ENCODE peak calls at places on chromosomes 1 and 21, in five cellular contexts. I is fibroblast of pulmonary artery, Q is adrenal gland, U is Calu3, Y is GM20000. S is an unnamed sample.

GRCh38 chr1:178566187-178566586 is 53.3 kb downstream of the TEX35 start:
- DNase-seq in U (no peak), I (peak; percentile 17), Y (no peak), Q (no peak), S (no peak)

GRCh38 chr21:36207577-36208320 is 51.1 kb downstream of the DOP1B start:
- DNase-seq in Q (no peak), Y (no peak), I (peak; percentile 25), U (no peak), S (no peak)

GRCh38 chr1:11799099-11799498 is 6.7 kb downstream of the MTHFR start:
- DNase-seq in Y (no peak), Q (no peak), U (no peak), I (no peak), S (no peak)

GRCh38 chr1:1616838-1617237 is 1.5 kb downstream of the MIB2 start:
- DNase-seq in U (no peak), I (no peak), Q (no peak), Y (no peak), S (no peak)

GRCh38 chr21:38955495-38955894 is 149.8 kb downstream of the ETS2 start:
- DNase-seq in U (no peak), Q (no peak), I (peak; percentile 42), Y (no peak), S (no peak)

GRCh38 chr21:37848721-37849490 is 67.4 kb downstream of the KCNJ6 start:
- DNase-seq in I (peak; percentile 52), Q (no peak), Y (no peak), U (no peak), S (no peak)

GRCh38 chr1:106978477-106979322 is 77.8 kb upstream of the PRMT6 start:
- DNase-seq in I (peak; percentile 77), U (no peak), Y (no peak), Q (no peak), S (no peak)

GRCh38 chr1:23577056-23577985 is 18.0 kb upstream of the ID3 start:
- DNase-seq in U (peak; percentile 18), Y (peak; percentile 72), I (peak; percentile 92), Q (no peak), S (no peak)

GRCh38 chr1:87243573-87243972 is 85.1 kb upstream of the LMO4 start:
- DNase-seq in Q (no peak), U (no peak), Y (no peak), I (peak; percentile 39), S (no peak)

GRCh38 chr1:54871275-54872040 is 15.5 kb downstream of the DHCR24 start:
- DNase-seq in Y (no peak), I (no peak), U (no peak), Q (peak; percentile 56), S (no peak)

GRCh38 chr1:45187735-45188134 is 18.7 kb downstream of the ZSWIM5 start:
- DNase-seq in Y (no peak), Q (no peak), I (peak; percentile 11), U (no peak), S (no peak)

GRCh38 chr1:238647877-238648276 is 738.5 kb upstream of the CHRM3 start:
- DNase-seq in Y (no peak), I (peak; percentile 99), U (peak; percentile 50), Q (no peak), S (no peak)

GRCh38 chr1:59414406-59415133 is 117.7 kb downstream of the FGGY start:
- DNase-seq in U (no peak), Q (no peak), I (peak; percentile 58), Y (no peak), S (no peak)

GRCh38 chr1:22163578-22163977 is 20.7 kb upstream of the WNT4 start:
- DNase-seq in Q (no peak), Y (no peak), U (no peak), I (no peak), S (no peak)

DNA sequence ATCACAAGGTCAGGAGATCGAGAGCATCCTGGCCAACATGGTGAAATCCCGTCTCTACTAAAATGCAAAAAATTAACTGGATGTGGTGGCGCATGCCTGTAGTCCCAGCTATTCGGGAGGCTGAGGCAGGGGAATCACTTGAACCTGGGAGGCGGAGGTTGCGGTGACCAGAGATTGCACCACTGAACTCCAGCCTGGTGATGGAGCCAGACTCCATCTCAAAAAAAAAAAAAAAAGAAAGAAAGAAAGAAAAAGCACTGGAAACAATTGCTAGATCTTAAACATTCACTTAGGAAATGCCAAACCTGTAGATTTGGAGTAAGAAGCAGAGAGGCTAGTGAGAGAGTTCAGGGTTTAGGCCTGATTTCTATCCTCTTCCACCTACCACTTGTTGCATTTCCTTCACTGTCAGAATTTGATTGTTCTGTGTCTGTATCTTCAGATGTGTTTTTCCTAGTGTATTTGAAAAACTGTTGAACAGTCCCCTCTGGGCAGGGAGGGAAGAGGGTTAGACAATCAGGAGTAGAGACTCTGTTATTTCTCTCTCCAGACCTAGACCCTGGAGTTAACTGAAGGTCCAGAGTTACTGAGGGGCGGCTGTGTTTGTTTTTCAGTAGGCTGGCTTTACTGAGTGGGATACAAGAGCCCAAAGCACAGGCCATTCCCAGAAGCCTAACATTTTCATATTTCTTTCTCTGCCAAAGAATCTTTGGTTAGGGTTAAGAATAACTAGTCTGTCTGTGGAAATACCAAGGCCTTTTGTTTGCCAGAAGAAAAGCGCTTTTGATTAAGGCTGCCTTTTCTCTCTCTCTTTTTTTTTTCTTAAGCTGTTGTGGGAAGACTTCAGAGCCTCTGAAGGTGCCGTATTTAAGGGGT is 31.1 kb upstream of the MACF1 start:
- DNase-seq in Q (no peak), I (no peak), Y (no peak), U (no peak), S (no peak)
- TF ChIP-seq CTCF in Q (no peak), I (no peak), Y (no peak), U (no peak), S (no peak)

GRCh38 chr21:14923468-14923867 is 141.3 kb downstream of the NRIP1 start:
- DNase-seq in Y (no peak), I (peak; percentile 20), Q (no peak), U (no peak), S (no peak)

GRCh38 chr21:14918542-14918941 is 146.3 kb downstream of the NRIP1 start:
- DNase-seq in Y (no peak), U (no peak), I (peak; percentile 19), Q (no peak), S (no peak)

GRCh38 chr21:14926186-14926585 is 138.6 kb downstream of the NRIP1 start:
- DNase-seq in I (no peak), Q (no peak), U (no peak), Y (no peak), S (no peak)

GRCh38 chr21:14917762-14918161 is 147.0 kb downstream of the NRIP1 start:
- DNase-seq in U (no peak), Y (no peak), I (peak; percentile 24), Q (no peak), S (no peak)

DNA sequence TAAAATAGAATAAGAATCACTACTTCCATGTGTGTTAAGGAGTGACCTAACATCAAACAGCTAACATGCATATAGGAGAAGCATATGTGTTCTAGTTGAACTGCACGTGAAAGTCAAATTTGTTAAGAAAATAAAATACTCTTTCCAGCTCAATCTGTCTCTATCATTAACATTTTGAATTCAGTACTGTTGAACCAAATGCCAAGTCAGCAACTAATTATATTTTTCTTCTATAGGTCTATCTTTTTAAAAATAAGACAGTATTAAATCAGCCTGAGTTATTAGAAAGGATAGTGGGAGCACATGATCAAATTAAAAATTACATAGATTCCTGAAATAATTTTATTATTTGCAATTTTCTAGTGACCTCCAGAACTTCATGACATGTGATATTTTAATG is 141.8 kb downstream of the NRIP1 start:
- DNase-seq in U (no peak), Q (no peak), Y (no peak), I (no peak), S (no peak)
- TF ChIP-seq CTCF in U (no peak), Q (no peak), Y (no peak), I (no peak), S (no peak)

DNA sequence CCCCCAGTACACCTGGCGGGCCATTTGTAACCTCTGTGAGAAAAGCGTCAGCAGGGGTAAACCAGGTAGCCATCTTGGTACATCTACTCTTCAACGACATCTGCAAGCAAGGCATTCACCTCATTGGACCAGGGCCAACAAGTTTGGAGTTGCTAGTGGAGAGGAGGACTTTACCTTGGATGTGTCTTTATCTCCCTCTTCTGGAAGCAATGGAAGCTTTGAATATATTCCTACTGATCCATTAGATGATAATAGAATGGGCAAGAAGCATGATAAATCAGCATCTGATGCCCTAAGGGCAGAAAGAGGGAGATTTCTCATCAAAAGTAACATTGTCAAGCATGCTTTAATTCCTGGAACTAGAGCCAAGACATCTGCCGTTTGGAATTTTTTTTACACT is 2.5 kb downstream of the ZBED6 start:
- DNase-seq in Y (no peak), U (no peak), Q (peak; percentile 48), I (no peak), S (no peak)
- TF ChIP-seq CTCF in Y (no peak), U (no peak), Q (no peak), I (no peak), S (no peak)

GRCh38 chr1:225541383-225541782 is 111.5 kb downstream of the ENAH start:
- DNase-seq in U (no peak), Q (no peak), I (no peak), Y (no peak), S (no peak)
- TF ChIP-seq CTCF in U (no peak), Q (no peak), I (no peak), Y (no peak), S (no peak)

DNA sequence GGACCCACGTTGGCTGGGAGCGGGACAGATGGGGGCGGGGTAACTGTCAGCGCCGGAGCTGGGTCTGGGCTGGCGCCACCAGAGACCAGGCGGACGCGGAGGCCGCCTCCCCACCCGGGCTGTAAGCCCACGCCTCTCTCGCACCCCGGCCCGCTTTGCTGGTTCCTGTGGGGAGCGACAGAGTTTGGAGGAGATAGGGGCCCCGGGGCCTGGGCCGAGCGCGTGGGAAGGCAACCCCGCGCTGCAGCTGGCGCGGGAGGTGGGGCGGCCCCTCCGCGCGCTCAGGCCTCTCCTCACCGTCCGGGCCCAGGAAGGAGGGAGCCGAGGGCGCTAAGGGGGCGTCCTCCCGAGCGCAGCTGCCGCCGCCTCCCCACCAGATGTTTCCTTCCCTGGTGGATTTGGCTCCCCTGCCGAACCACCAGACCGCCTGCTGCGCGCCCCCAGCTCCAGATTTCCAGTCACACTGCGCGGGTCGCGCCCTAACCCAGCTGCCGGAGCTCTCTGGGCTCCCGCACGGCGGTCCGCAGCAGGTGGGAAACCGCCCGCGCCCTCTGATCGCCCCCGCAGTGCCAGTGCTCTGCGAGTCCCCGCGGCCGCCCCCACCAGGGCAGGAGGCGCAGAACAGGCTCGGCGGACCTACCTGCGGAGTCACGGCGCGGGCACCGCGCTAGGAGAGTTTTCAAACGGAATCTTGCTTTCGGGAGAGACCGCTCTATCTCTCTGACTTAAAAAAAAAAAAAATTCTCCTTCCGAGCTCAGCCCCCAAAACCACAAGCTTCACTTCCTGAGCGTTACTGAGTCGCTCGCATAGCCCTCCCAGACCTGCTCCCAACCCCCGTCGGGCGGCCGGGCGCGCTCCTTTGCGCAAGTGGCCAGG is 1.1 kb downstream of the GFI1 start:
- DNase-seq in Q (no peak), U (peak; percentile 84), Y (peak; percentile 86), I (no peak), S (peak; percentile 67)
- TF ChIP-seq CTCF in Q (no peak), U (peak; percentile 64), Y (peak; percentile 66), I (peak; percentile 19), S (no peak)

DNA sequence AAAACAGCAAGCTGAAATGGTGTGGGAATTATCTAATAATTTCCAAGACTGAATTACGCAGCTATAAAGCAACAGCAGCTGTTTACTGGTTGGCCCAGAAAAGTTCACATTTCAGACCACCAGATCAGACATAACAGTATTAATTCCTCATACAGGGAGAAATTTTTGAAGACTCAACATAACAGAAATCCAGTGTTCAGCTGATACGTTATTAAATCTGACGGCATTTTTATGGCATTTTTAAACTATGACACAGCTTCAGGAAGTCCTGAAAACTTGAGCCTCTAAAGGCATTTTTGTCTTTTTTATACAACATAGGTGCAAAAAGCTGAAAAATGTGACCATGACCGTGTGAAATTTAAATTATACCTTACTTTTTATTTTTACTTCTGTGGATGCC is 91.2 kb downstream of the APP start:
- DNase-seq in Q (no peak), U (no peak), I (peak; percentile 26), Y (no peak), S (no peak)
- TF ChIP-seq CTCF in Q (no peak), U (no peak), I (no peak), Y (no peak), S (no peak)